ENCODE peak calls at places on chromosomes 5 and 9, in ten cellular contexts. G, U, P, L, T, H, K, Z, S and R are unnamed samples.

GRCh38 chr9:87963770-87964169 is 10.6 kb downstream of the CDK20 start:
- DNase-seq in G (no peak), U (no peak), P (no peak), L (no peak), T (no peak), H (no peak), K (no peak), Z (no peak), S (no peak), R (no peak)

GRCh38 chr5:54469655-54470054 is 14.2 kb downstream of the HSPB3 start:
- DNase-seq in G (no peak), U (no peak), P (no peak), L (no peak), T (no peak), H (no peak), K (no peak), Z (no peak), S (peak), R (no peak)

GRCh38 chr9:73869261-73869660 is 627.9 kb upstream of the RORB start:
- DNase-seq in G (peak), U (no peak), P (no peak), L (peak), T (no peak), H (no peak), K (no peak), Z (no peak), S (peak), R (no peak)

GRCh38 chr5:142981886-142982820 is 212.0 kb downstream of the ARHGAP26 start:
- DNase-seq in G (peak), U (no peak), P (peak), L (peak), T (peak), H (no peak), K (peak), Z (peak), S (no peak), R (no peak)

GRCh38 chr9:34493972-34494535 is 28.7 kb downstream of the ENHO start:
- DNase-seq in G (no peak), U (no peak), P (no peak), L (peak), T (no peak), H (no peak), K (no peak), Z (no peak), S (peak), R (no peak)

GRCh38 chr9:134707031-134707680 is 65.6 kb downstream of the COL5A1 start:
- DNase-seq in G (no peak), U (no peak), P (no peak), L (peak), T (peak), H (no peak), K (no peak), Z (peak), S (no peak), R (peak)

GRCh38 chr5:72206994-72207393 is 99.7 kb downstream of the MAP1B start:
- DNase-seq in G (no peak), U (no peak), P (no peak), L (no peak), T (no peak), H (no peak), K (no peak), Z (no peak), S (no peak), R (no peak)

GRCh38 chr5:97043511-97043910 is 98.9 kb downstream of the LIX1 start:
- DNase-seq in G (no peak), U (no peak), P (no peak), L (no peak), T (no peak), H (no peak), K (no peak), Z (no peak), S (no peak), R (no peak)

GRCh38 chr5:151682751-151683331 is 3.9 kb downstream of the SPARC start:
- DNase-seq in G (no peak), U (no peak), P (peak), L (peak), T (peak), H (no peak), K (no peak), Z (no peak), S (no peak), R (no peak)

GRCh38 chr9:69758001-69758730 is 1.6 kb downstream of the PTAR1 start:
- DNase-seq in G (no peak), U (no peak), P (peak), L (peak), T (no peak), H (no peak), K (no peak), Z (peak), S (peak), R (no peak)

GRCh38 chr9:122145462-122145861 is 14.1 kb downstream of the NDUFA8 start:
- DNase-seq in G (no peak), U (no peak), P (no peak), L (no peak), T (no peak), H (no peak), K (no peak), Z (no peak), S (no peak), R (no peak)

GRCh38 chr9:117718085-117718484 is 13.9 kb downstream of the TLR4 start:
- DNase-seq in G (no peak), U (no peak), P (no peak), L (peak), T (no peak), H (no peak), K (no peak), Z (no peak), S (peak), R (no peak)

GRCh38 chr9:121267689-121268597 is at the start of gene GSN:
- DNase-seq in G (no peak), U (peak), P (no peak), L (peak), T (no peak), H (peak), K (peak), Z (peak), S (peak), R (no peak)

GRCh38 chr5:61613679-61614078 is 281.6 kb downstream of the ZSWIM6 start:
- DNase-seq in G (no peak), U (no peak), P (no peak), L (no peak), T (no peak), H (no peak), K (no peak), Z (no peak), S (no peak), R (no peak)

GRCh38 chr5:2917524-2917923 is 166.0 kb upstream of the IRX2 start:
- DNase-seq in G (no peak), U (no peak), P (no peak), L (no peak), T (no peak), H (no peak), K (no peak), Z (no peak), S (no peak), R (no peak)

GRCh38 chr5:54718647-54719046 is 201.1 kb downstream of the SNX18 start:
- DNase-seq in G (no peak), U (no peak), P (peak), L (peak), T (no peak), H (no peak), K (no peak), Z (peak), S (no peak), R (no peak)

GRCh38 chr5:73985145-73985544 is 359.1 kb downstream of the ARHGEF28 start:
- DNase-seq in G (no peak), U (no peak), P (no peak), L (peak), T (no peak), H (no peak), K (no peak), Z (no peak), S (peak), R (no peak)

GRCh38 chr5:142722896-142723295 is 37.0 kb upstream of the FGF1 start:
- DNase-seq in G (no peak), U (no peak), P (no peak), L (no peak), T (no peak), H (no peak), K (no peak), Z (no peak), S (no peak), R (no peak)

GRCh38 chr9:71830131-71830530 is 61.8 kb upstream of the CEMIP2 start:
- DNase-seq in G (no peak), U (no peak), P (no peak), L (no peak), T (no peak), H (no peak), K (peak), Z (no peak), S (no peak), R (no peak)

GRCh38 chr9:105608685-105609598 is 51.0 kb downstream of the FKTN start:
- DNase-seq in G (peak), U (no peak), P (peak), L (peak), T (peak), H (no peak), K (no peak), Z (peak), S (peak), R (peak)

GRCh38 chr9:108811944-108812343 is 43.8 kb downstream of the ACTL7B start:
- DNase-seq in G (no peak), U (no peak), P (no peak), L (no peak), T (no peak), H (no peak), K (no peak), Z (no peak), S (no peak), R (no peak)

GRCh38 chr9:121989010-121989409 is 104.1 kb downstream of the TTLL11 start:
- DNase-seq in G (no peak), U (no peak), P (peak), L (no peak), T (no peak), H (no peak), K (no peak), Z (no peak), S (no peak), R (no peak)

GRCh38 chr5:179405426-179406030 is 60.3 kb upstream of the ADAMTS2 start:
- DNase-seq in G (no peak), U (no peak), P (no peak), L (no peak), T (no peak), H (no peak), K (no peak), Z (no peak), S (no peak), R (no peak)

GRCh38 chr5:181204561-181205401 is at the start of gene TRIM7:
- DNase-seq in G (no peak), U (no peak), P (peak), L (peak), T (no peak), H (peak), K (no peak), Z (no peak), S (peak), R (no peak)

GRCh38 chr5:95562282-95562681 is 7.4 kb downstream of the ARSK start:
- DNase-seq in G (no peak), U (no peak), P (no peak), L (no peak), T (no peak), H (no peak), K (no peak), Z (no peak), S (no peak), R (no peak)

GRCh38 chr9:137357166-137357565 is 55.1 kb upstream of the NRARP start:
- DNase-seq in G (no peak), U (no peak), P (no peak), L (no peak), T (no peak), H (no peak), K (no peak), Z (no peak), S (no peak), R (no peak)

GRCh38 chr5:98307811-98308210 is 465.7 kb upstream of the RGMB start:
- DNase-seq in G (peak), U (no peak), P (no peak), L (peak), T (no peak), H (no peak), K (no peak), Z (no peak), S (no peak), R (peak)

GRCh38 chr5:6759401-6759800 is 46.2 kb downstream of the TENT4A start:
- DNase-seq in G (no peak), U (no peak), P (no peak), L (peak), T (no peak), H (peak), K (no peak), Z (no peak), S (no peak), R (no peak)

GRCh38 chr5:168227001-168227400 is 64.4 kb upstream of the WWC1 start:
- DNase-seq in G (no peak), U (no peak), P (no peak), L (no peak), T (no peak), H (no peak), K (no peak), Z (no peak), S (no peak), R (no peak)

GRCh38 chr9:116673375-116673774 is 13.7 kb upstream of the TRIM32 start:
- DNase-seq in G (no peak), U (no peak), P (no peak), L (no peak), T (no peak), H (no peak), K (no peak), Z (no peak), S (no peak), R (no peak)

GRCh38 chr5:172142709-172143215 is 45.3 kb downstream of the STK10 start:
- DNase-seq in G (no peak), U (no peak), P (no peak), L (no peak), T (no peak), H (no peak), K (no peak), Z (no peak), S (no peak), R (no peak)

GRCh38 chr9:124513374-124513994 is 6.3 kb upstream of the NR5A1 start:
- DNase-seq in G (no peak), U (no peak), P (no peak), L (peak), T (no peak), H (no peak), K (no peak), Z (no peak), S (no peak), R (no peak)

GRCh38 chr5:167671176-167671575 is 620.3 kb upstream of the WWC1 start:
- DNase-seq in G (no peak), U (no peak), P (no peak), L (no peak), T (no peak), H (no peak), K (no peak), Z (no peak), S (no peak), R (peak)

GRCh38 chr5:5419291-5420210 is 2.9 kb upstream of the ICE1 start:
- DNase-seq in G (peak), U (no peak), P (peak), L (peak), T (peak), H (no peak), K (no peak), Z (peak), S (peak), R (peak)

GRCh38 chr5:126446498-126447224 is 23.5 kb downstream of the GRAMD2B start:
- DNase-seq in G (peak), U (no peak), P (no peak), L (peak), T (no peak), H (no peak), K (no peak), Z (no peak), S (peak), R (peak)

GRCh38 chr9:133603165-133603927 is 5.8 kb downstream of the FAM163B start:
- DNase-seq in G (no peak), U (no peak), P (no peak), L (no peak), T (no peak), H (no peak), K (no peak), Z (no peak), S (no peak), R (no peak)